ENCODE peak calls at places on chromosomes 7 and 10, in eight cellular contexts. L is brain microvascular endothelial cell, S is breast epithelium, B is AG09319, G is neural crest cell, I is choroid plexus epithelial cell, D is psoas muscle, A is fibroblast of pulmonary artery. E is an unnamed sample.

GRCh38 chr7:24975172-24975571 is 4.8 kb downstream of the OSBPL3 start:
- DNase-seq in L (no peak), S (no peak), B (no peak), G (no peak), I (no peak), D (no peak), A (no peak), E (no peak)

GRCh38 chr7:67453580-67453979 is 456.9 kb downstream of the TYW1 start:
- DNase-seq in L (no peak), S (no peak), B (no peak), G (no peak), I (no peak), D (no peak), A (no peak), E (no peak)

GRCh38 chr10:11173062-11173461 is 155.4 kb downstream of the CELF2 start:
- DNase-seq in L (no peak), S (no peak), B (no peak), G (no peak), I (no peak), D (no peak), A (no peak), E (no peak)

GRCh38 chr7:107147464-107148214 is 21.2 kb upstream of the HBP1 start:
- DNase-seq in L (peak), S (no peak), B (no peak), G (no peak), I (peak), D (no peak), A (peak), E (peak)

GRCh38 chr10:62614389-62615157 is 189.9 kb upstream of the ADO start:
- DNase-seq in L (peak), S (peak), B (no peak), G (no peak), I (no peak), D (no peak), A (no peak), E (peak)

GRCh38 chr10:78751716-78752115 is 317.1 kb upstream of the ZMIZ1 start:
- DNase-seq in L (no peak), S (no peak), B (no peak), G (no peak), I (no peak), D (no peak), A (no peak), E (no peak)

GRCh38 chr7:32648408-32649156 is 153.3 kb downstream of the AVL9 start:
- DNase-seq in L (no peak), S (no peak), B (no peak), G (no peak), I (no peak), D (no peak), A (no peak), E (no peak)

GRCh38 chr7:20784311-20785210 is 2.1 kb downstream of the SP8 start:
- DNase-seq in L (no peak), S (no peak), B (no peak), G (no peak), I (no peak), D (no peak), A (no peak), E (peak)

GRCh38 chr7:4472739-4473138 is 209.4 kb upstream of the FOXK1 start:
- DNase-seq in L (no peak), S (no peak), B (no peak), G (peak), I (no peak), D (no peak), A (no peak), E (no peak)

GRCh38 chr10:78231930-78232329 is 198.3 kb downstream of the RPS24 start:
- DNase-seq in L (no peak), S (no peak), B (no peak), G (no peak), I (peak), D (no peak), A (peak), E (peak)

GRCh38 chr10:20616918-20617801 is 280.0 kb downstream of the NEBL start:
- DNase-seq in L (no peak), S (no peak), B (no peak), G (no peak), I (no peak), D (no peak), A (no peak), E (no peak)

GRCh38 chr7:2243483-2243840 is 1.4 kb downstream of the NUDT1 start:
- DNase-seq in L (no peak), S (no peak), B (no peak), G (no peak), I (no peak), D (no peak), A (no peak), E (no peak)

GRCh38 chr10:52332815-52333214 is 18.7 kb downstream of the DKK1 start:
- DNase-seq in L (no peak), S (no peak), B (no peak), G (no peak), I (peak), D (no peak), A (peak), E (no peak)

GRCh38 chr7:33107136-33108066 is 1.8 kb downstream of the RP9 start:
- DNase-seq in L (peak), S (no peak), B (peak), G (peak), I (peak), D (peak), A (peak), E (peak)

GRCh38 chr7:40969641-40970040 is 733.2 kb downstream of the INHBA start:
- DNase-seq in L (no peak), S (no peak), B (no peak), G (no peak), I (no peak), D (no peak), A (no peak), E (no peak)

GRCh38 chr7:100642534-100642907 is 1.2 kb upstream of the TFR2 start:
- DNase-seq in L (no peak), S (no peak), B (no peak), G (no peak), I (no peak), D (no peak), A (no peak), E (no peak)

GRCh38 chr7:98808751-98809460 is 60.9 kb downstream of the TMEM130 start:
- DNase-seq in L (no peak), S (no peak), B (no peak), G (no peak), I (no peak), D (no peak), A (no peak), E (no peak)

GRCh38 chr7:29189743-29190201 is 4.8 kb upstream of the CHN2 start:
- DNase-seq in L (peak), S (no peak), B (no peak), G (peak), I (peak), D (peak), A (peak), E (peak)

GRCh38 chr10:5089869-5090268 is 4.3 kb upstream of the AKR1C3 start:
- DNase-seq in L (peak), S (no peak), B (no peak), G (no peak), I (peak), D (no peak), A (peak), E (peak)
- TF ChIP-seq CTCF in L (peak), S (no peak), B (peak), G (no peak), I (peak), D (no peak), A (peak), E (peak)

GRCh38 chr7:79504607-79505389 is 51.3 kb upstream of the MAGI2 start:
- DNase-seq in L (no peak), S (no peak), B (no peak), G (no peak), I (peak), D (no peak), A (peak), E (no peak)

GRCh38 chr7:79507161-79507560 is 53.7 kb upstream of the MAGI2 start:
- DNase-seq in L (no peak), S (no peak), B (no peak), G (no peak), I (no peak), D (no peak), A (no peak), E (no peak)

GRCh38 chr7:79506481-79506880 is 53.0 kb upstream of the MAGI2 start:
- DNase-seq in L (peak), S (no peak), B (no peak), G (no peak), I (peak), D (no peak), A (peak), E (no peak)

GRCh38 chr7:79497728-79498127 is 44.3 kb upstream of the MAGI2 start:
- DNase-seq in L (no peak), S (no peak), B (no peak), G (no peak), I (no peak), D (no peak), A (no peak), E (no peak)

DNA sequence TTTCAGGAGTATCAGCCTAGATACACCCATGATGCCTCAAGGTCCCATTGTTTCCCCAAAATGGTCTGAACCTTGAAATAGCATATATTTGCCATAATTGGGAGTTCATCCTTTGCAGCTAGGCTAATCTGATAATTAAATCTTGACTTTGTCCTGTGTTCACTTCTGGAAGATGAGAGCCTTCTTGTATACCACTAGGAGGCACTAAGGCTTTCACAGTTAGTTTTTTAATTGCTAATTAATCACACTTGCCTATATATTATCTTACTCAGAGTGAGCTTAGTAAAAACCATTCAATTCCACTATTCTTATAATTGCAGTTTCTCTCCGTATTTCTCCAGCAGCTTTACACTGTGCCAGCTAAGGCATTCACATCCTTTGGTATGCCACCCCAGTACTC is 48.7 kb upstream of the MAGI2 start:
- DNase-seq in L (no peak), S (no peak), B (no peak), G (no peak), I (no peak), D (no peak), A (no peak), E (no peak)
- TF ChIP-seq CTCF in L (peak), S (no peak), B (no peak), G (peak), I (peak), D (no peak), A (peak), E (no peak)

GRCh38 chr7:30976381-30976780 is 12.6 kb downstream of the GHRHR start:
- DNase-seq in L (no peak), S (no peak), B (no peak), G (no peak), I (no peak), D (no peak), A (no peak), E (no peak)

GRCh38 chr7:30980194-30980593 is 16.4 kb downstream of the GHRHR start:
- DNase-seq in L (no peak), S (no peak), B (no peak), G (no peak), I (no peak), D (no peak), A (no peak), E (no peak)

GRCh38 chr7:30977222-30977621 is 13.5 kb downstream of the GHRHR start:
- DNase-seq in L (no peak), S (no peak), B (no peak), G (no peak), I (no peak), D (no peak), A (no peak), E (no peak)

GRCh38 chr7:30979027-30979426 is 15.3 kb downstream of the GHRHR start:
- DNase-seq in L (no peak), S (no peak), B (no peak), G (no peak), I (no peak), D (no peak), A (no peak), E (no peak)

GRCh38 chr7:30977896-30978564 is 14.3 kb downstream of the GHRHR start:
- DNase-seq in L (no peak), S (no peak), B (no peak), G (peak), I (peak), D (no peak), A (peak), E (peak)
- TF ChIP-seq CTCF in L (peak), S (no peak), B (peak), G (peak), I (peak), D (peak), A (peak), E (peak)

DNA sequence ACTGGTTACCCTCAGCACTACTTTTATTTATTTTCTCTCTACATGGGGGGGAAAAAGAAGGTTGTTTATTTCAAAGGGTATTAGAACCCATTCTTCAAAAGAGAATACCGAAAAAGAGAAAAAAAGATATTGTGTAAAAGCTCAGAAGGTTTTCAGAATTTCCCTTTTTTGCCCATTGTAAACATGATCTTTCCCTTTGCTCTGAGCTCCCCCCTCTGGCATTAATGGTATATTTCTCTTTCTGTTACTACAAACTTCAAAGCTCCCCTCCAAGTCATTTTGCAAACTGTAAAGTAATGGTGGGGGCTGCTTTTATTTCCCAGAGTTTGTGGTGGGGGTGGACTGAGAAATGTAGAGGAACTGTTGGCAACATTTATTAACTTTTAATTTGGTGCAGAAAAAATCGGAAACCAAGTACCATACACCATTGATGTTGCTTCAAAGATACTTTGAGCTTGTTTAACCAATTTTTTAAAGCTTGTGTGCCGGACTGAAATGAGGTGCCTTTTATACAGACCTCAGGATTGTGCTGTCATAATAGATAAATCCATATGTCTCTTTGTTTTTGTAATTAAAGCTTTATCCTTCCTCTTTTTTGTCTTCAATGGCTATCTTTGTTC is 181.5 kb downstream of the EXOC4 start:
- DNase-seq in L (no peak), S (no peak), B (peak), G (no peak), I (peak), D (no peak), A (peak), E (peak)
- TF ChIP-seq CTCF in L (peak), S (no peak), B (peak), G (peak), I (peak), D (peak), A (peak), E (peak)

DNA sequence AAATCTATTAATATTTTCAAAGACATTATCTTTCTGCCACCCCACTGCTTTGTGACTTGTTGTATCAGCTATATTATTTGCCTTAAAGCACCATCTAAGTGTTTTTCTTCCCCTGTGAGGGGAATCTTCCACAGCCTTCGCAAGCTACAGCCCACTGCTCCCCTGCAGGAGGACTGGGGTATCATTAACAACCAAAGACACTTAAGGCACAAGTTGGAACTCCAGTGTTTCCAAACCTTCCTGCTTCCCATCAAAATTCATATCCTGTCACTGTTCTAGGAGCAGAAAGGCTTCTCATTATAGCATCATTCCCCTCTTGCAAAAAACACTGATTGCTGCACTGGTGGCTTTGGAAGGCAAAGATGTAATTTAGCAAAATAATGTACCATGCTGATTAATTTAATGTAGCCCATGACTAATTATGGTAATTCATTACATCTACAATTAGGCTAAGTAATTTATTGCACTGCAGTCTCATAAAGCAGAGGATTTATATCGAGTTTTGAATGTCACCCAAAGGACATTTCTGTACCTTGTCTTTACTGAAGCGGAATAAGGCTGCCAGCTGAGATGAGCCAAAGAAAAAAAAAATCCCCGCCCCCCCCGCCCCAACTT is 207.1 kb downstream of the SKAP2 start:
- DNase-seq in L (no peak), S (no peak), B (no peak), G (no peak), I (no peak), D (no peak), A (no peak), E (no peak)
- TF ChIP-seq CTCF in L (peak), S (no peak), B (no peak), G (peak), I (no peak), D (no peak), A (no peak), E (no peak)

GRCh38 chr10:31961675-31962074 is 33.0 kb upstream of the ARHGAP12 start:
- DNase-seq in L (peak), S (no peak), B (no peak), G (no peak), I (peak), D (no peak), A (peak), E (peak)
- TF ChIP-seq CTCF in L (no peak), S (no peak), B (no peak), G (no peak), I (peak), D (no peak), A (no peak), E (no peak)

DNA sequence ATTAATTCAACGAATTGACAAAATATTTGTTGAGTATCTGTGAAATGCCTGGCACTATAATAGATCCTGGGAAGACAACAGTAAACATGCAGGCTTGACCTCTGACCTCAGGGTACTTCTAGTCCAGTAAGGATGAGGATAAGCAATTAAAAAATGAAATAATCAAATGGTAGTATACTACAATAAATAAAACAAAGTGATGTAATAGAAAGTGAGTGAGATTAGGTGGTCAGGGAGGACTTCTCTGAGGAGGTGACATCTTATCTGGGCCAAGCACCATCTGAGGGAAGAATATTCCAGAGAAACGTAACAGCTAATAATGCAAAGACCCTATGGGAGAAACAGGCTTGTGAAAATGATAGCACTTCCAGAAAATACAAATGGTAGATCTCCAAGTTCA is 50.1 kb upstream of the RHOBTB1 start:
- DNase-seq in L (no peak), S (no peak), B (no peak), G (no peak), I (no peak), D (no peak), A (no peak), E (no peak)
- TF ChIP-seq CTCF in L (no peak), S (no peak), B (no peak), G (no peak), I (no peak), D (no peak), A (no peak), E (no peak)

E was measured in MCF 10A.